ENCODE peak calls at places on chromosomes 2 and 18, in five cellular contexts. E is RCC 7860; O is stimulated activated CD4-positive, alpha-beta T cell treated with anti-CD3 and anti-CD28 coated beads, TNF-alpha, amount 100 ng/mL, for 4 hours; Q is right cardiac atrium; Z is SK-MEL-5. U is an unnamed sample.

GRCh38 chr2:84115458-84115857 is 343.6 kb downstream of the SUCLG1 start:
- DNase-seq in E (no peak), O (no peak), Q (no peak), Z (no peak), U (no peak)

GRCh38 chr2:221389909-221390308 is 182.2 kb downstream of the EPHA4 start:
- DNase-seq in E (no peak), O (no peak), Q (no peak), Z (no peak), U (no peak)

GRCh38 chr18:24741961-24742738 is 281.7 kb downstream of the HRH4 start:
- DNase-seq in E (no peak), O (no peak), Q (no peak), Z (no peak), U (no peak)

GRCh38 chr2:174176898-174177297 is 71.4 kb downstream of the OLA1 start:
- DNase-seq in E (peak; percentile 91), O (no peak), Q (no peak), Z (no peak), U (peak; percentile 76)

GRCh38 chr2:23944527-23944926 is 4.3 kb downstream of the UBXN2A start:
- DNase-seq in E (no peak), O (no peak), Q (peak; percentile 59), Z (peak; percentile 99), U (no peak)

GRCh38 chr2:158412206-158412605 is 44.3 kb downstream of the CCDC148 start:
- DNase-seq in E (peak; percentile 69), O (no peak), Q (no peak), Z (no peak), U (no peak)

GRCh38 chr2:71668326-71669057 is 215.1 kb downstream of the DYSF start:
- DNase-seq in E (no peak), O (no peak), Q (peak; percentile 42), Z (no peak), U (no peak)

GRCh38 chr18:73254564-73254963 is 386.8 kb upstream of the NETO1 start:
- DNase-seq in E (no peak), O (no peak), Q (no peak), Z (no peak), U (no peak)

GRCh38 chr2:147469471-147469870 is 375.4 kb upstream of the ACVR2A start:
- DNase-seq in E (no peak), O (no peak), Q (no peak), Z (no peak), U (peak; percentile 72)

GRCh38 chr18:79509536-79509930 is 113.8 kb downstream of the NFATC1 start:
- DNase-seq in E (no peak), O (no peak), Q (peak; percentile 14), Z (no peak), U (no peak)

GRCh38 chr2:95333056-95333455 is 35.9 kb downstream of the KCNIP3 start:
- DNase-seq in E (no peak), O (no peak), Q (no peak), Z (no peak), U (no peak)

GRCh38 chr2:68278169-68278568 is 25.8 kb upstream of the PPP3R1 start:
- DNase-seq in E (no peak), O (no peak), Q (no peak), Z (no peak), U (no peak)

GRCh38 chr2:236161531-236161930 is 6.7 kb downstream of the GBX2 start:
- DNase-seq in E (no peak), O (no peak), Q (peak; percentile 10), Z (no peak), U (no peak)

GRCh38 chr2:111072220-111072871 is 48.4 kb upstream of the BCL2L11 start:
- DNase-seq in E (peak; percentile 75), O (no peak), Q (no peak), Z (peak; percentile 55), U (no peak)

GRCh38 chr2:198499539-198499938 is 695.1 kb downstream of the PLCL1 start:
- DNase-seq in E (no peak), O (no peak), Q (peak; percentile 35), Z (peak; percentile 2), U (peak; percentile 17)

GRCh38 chr18:43029414-43029813 is 86.1 kb downstream of the RIT2 start:
- DNase-seq in E (no peak), O (no peak), Q (no peak), Z (no peak), U (no peak)

GRCh38 chr2:21396252-21396651 is 272.5 kb downstream of the TDRD15 start:
- DNase-seq in E (no peak), O (no peak), Q (no peak), Z (no peak), U (no peak)

GRCh38 chr2:72780483-72780882 is 45.4 kb downstream of the EXOC6B start:
- DNase-seq in E (no peak), O (no peak), Q (no peak), Z (peak; percentile 64), U (no peak)

GRCh38 chr18:30280861-30281470 is 761.6 kb downstream of the DSC3 start:
- DNase-seq in E (peak; percentile 19), O (no peak), Q (no peak), Z (peak; percentile 74), U (peak; percentile 1)